ENCODE peak calls at places on chromosome 6, in five cellular contexts. E is heart left ventricle, L is B cell, Z is fibroblast of lung, M is upper lobe of left lung. K is an unnamed sample.

GRCh38 chr6:39281312-39281980 is 32.8 kb downstream of the KCNK17 start:
- DNase-seq in E (no peak), L (no peak), Z (no peak), M (no peak), K (no peak)

GRCh38 chr6:148831531-148831930 is 84.7 kb downstream of the UST start:
- DNase-seq in E (no peak), L (no peak), Z (peak; percentile 16), M (no peak), K (no peak)

GRCh38 chr6:16391451-16391912 is 153.1 kb downstream of the GMPR start:
- DNase-seq in E (no peak), L (no peak), Z (peak; percentile 30), M (no peak), K (no peak)

GRCh38 chr6:96394727-96395126 is 126.9 kb upstream of the UFL1 start:
- DNase-seq in E (no peak), L (no peak), Z (no peak), M (no peak), K (no peak)

GRCh38 chr6:53244958-53245357 is 96.3 kb upstream of the GCM1 start:
- DNase-seq in E (no peak), L (peak; percentile 90), Z (no peak), M (no peak), K (no peak)

GRCh38 chr6:113856011-113856551 is 1.1 kb upstream of the MARCKS start:
- DNase-seq in E (no peak), L (peak; percentile 45), Z (peak; percentile 70), M (no peak), K (no peak)

GRCh38 chr6:10276106-10276505 is 138.8 kb downstream of the TFAP2A start:
- DNase-seq in E (no peak), L (no peak), Z (no peak), M (no peak), K (no peak)

GRCh38 chr6:30741789-30742315 is 635 bp downstream of the FLOT1 start:
- DNase-seq in E (peak; percentile 80), L (no peak), Z (no peak), M (no peak), K (no peak)

GRCh38 chr6:107030151-107030550 is 2.2 kb downstream of the MTRES1 start:
- DNase-seq in E (no peak), L (no peak), Z (no peak), M (no peak), K (no peak)